ENCODE peak calls at places on chromosome 13, in seven cellular contexts. T is stimulated activated CD4-positive, alpha-beta T cell treated with anti-CD3 and anti-CD28 coated beads, TNF-alpha, amount 100 ng/mL, for 48 hours; L is posterior vena cava; W is stromal cell of bone marrow; N is uterus; Q is neural crest cell; R is AG10803. A is an unnamed sample.

GRCh38 chr13:65825039-65825438 is 1405.1 kb downstream of the PCDH9 start:
- DNase-seq in T (no peak), L (no peak), W (no peak), N (no peak), Q (no peak), R (no peak), A (no peak)

GRCh38 chr13:78238911-78239310 is 320.3 kb upstream of the EDNRB start:
- DNase-seq in T (no peak), L (no peak), W (no peak), N (no peak), Q (no peak), R (no peak), A (no peak)

GRCh38 chr13:112779856-112780604 is 90.2 kb downstream of the ATP11A start:
- DNase-seq in T (no peak), L (no peak), W (no peak), N (peak), Q (no peak), R (peak), A (no peak)

GRCh38 chr13:64154514-64154913 is 2738.9 kb upstream of the PCDH20 start:
- DNase-seq in T (no peak), L (no peak), W (no peak), N (no peak), Q (no peak), R (peak), A (peak)

GRCh38 chr13:27124571-27124970 is 47.0 kb downstream of the USP12 start:
- DNase-seq in T (no peak), L (no peak), W (no peak), N (no peak), Q (no peak), R (no peak), A (no peak)

GRCh38 chr13:46119883-46120614 is 15.2 kb upstream of the CPB2 start:
- DNase-seq in T (no peak), L (no peak), W (no peak), N (peak), Q (no peak), R (no peak), A (peak)

GRCh38 chr13:110307697-110308376 is 753 bp downstream of the COL4A2 start:
- DNase-seq in T (no peak), L (peak), W (no peak), N (no peak), Q (peak), R (peak), A (no peak)

GRCh38 chr13:110134801-110135200 is 172.2 kb downstream of the COL4A1 start:
- DNase-seq in T (no peak), L (no peak), W (no peak), N (no peak), Q (no peak), R (peak), A (no peak)

GRCh38 chr13:100657881-100658315 is 16.7 kb downstream of the TMTC4 start:
- DNase-seq in T (no peak), L (no peak), W (no peak), N (no peak), Q (no peak), R (no peak), A (no peak)

GRCh38 chr13:104321756-104322155 is 1255.5 kb upstream of the SLC10A2 start:
- DNase-seq in T (no peak), L (no peak), W (no peak), N (no peak), Q (no peak), R (no peak), A (no peak)

GRCh38 chr13:23159587-23160240 is 21.1 kb upstream of the SGCG start:
- DNase-seq in T (no peak), L (no peak), W (no peak), N (no peak), Q (peak), R (no peak), A (no peak)

GRCh38 chr13:106568225-106569003 is 477 bp upstream of the ARGLU1 start:
- DNase-seq in T (no peak), L (no peak), W (no peak), N (no peak), Q (no peak), R (no peak), A (no peak)

GRCh38 chr13:52949744-52950143 is 78.9 kb upstream of the OLFM4 start:
- DNase-seq in T (no peak), L (no peak), W (no peak), N (peak), Q (no peak), R (no peak), A (no peak)

GRCh38 chr13:29435125-29435911 is 160.2 kb downstream of the SLC7A1 start:
- DNase-seq in T (no peak), L (no peak), W (peak), N (peak), Q (no peak), R (peak), A (peak)

GRCh38 chr13:30153871-30154426 is 153.4 kb downstream of the KATNAL1 start:
- DNase-seq in T (no peak), L (no peak), W (no peak), N (no peak), Q (no peak), R (no peak), A (no peak)

GRCh38 chr13:29868581-29868980 is 18.2 kb upstream of the UBL3 start:
- DNase-seq in T (no peak), L (no peak), W (no peak), N (no peak), Q (no peak), R (no peak), A (no peak)

GRCh38 chr13:46057251-46058015 is 4.9 kb upstream of the ZC3H13 start:
- DNase-seq in T (no peak), L (no peak), W (no peak), N (no peak), Q (no peak), R (peak), A (peak)

GRCh38 chr13:79662882-79663281 is 181.9 kb downstream of the NDFIP2 start:
- DNase-seq in T (no peak), L (no peak), W (no peak), N (no peak), Q (no peak), R (no peak), A (peak)

GRCh38 chr13:110653271-110653670 is 37.9 kb downstream of the NAXD start:
- DNase-seq in T (no peak), L (no peak), W (no peak), N (no peak), Q (no peak), R (no peak), A (no peak)

GRCh38 chr13:40370662-40371061 is 295.8 kb downstream of the FOXO1 start:
- DNase-seq in T (no peak), L (no peak), W (no peak), N (no peak), Q (no peak), R (no peak), A (no peak)

GRCh38 chr13:26699197-26699490 is 61.4 kb downstream of the GPR12 start:
- DNase-seq in T (no peak), L (no peak), W (no peak), N (no peak), Q (no peak), R (no peak), A (no peak)

GRCh38 chr13:87582399-87582798 is 88.8 kb upstream of the SLITRK5 start:
- DNase-seq in T (no peak), L (no peak), W (no peak), N (no peak), Q (no peak), R (no peak), A (no peak)

GRCh38 chr13:25114220-25114619 is 18.3 kb downstream of the PABPC3 start:
- DNase-seq in T (peak), L (no peak), W (peak), N (peak), Q (peak), R (peak), A (peak)

GRCh38 chr13:90104764-90105163 is 1242.7 kb upstream of the MIR17HG start:
- DNase-seq in T (no peak), L (no peak), W (no peak), N (no peak), Q (no peak), R (no peak), A (no peak)

GRCh38 chr13:48733739-48734329 is 80.1 kb downstream of the CYSLTR2 start:
- DNase-seq in T (no peak), L (no peak), W (no peak), N (no peak), Q (no peak), R (no peak), A (no peak)

GRCh38 chr13:24362435-24362951 is 53.1 kb downstream of the C1QTNF9 start:
- DNase-seq in T (no peak), L (no peak), W (no peak), N (no peak), Q (no peak), R (no peak), A (no peak)

GRCh38 chr13:33639640-33640080 is 178.3 kb upstream of the RFC3 start:
- DNase-seq in T (peak), L (no peak), W (no peak), N (no peak), Q (no peak), R (no peak), A (no peak)

GRCh38 chr13:34731486-34731885 is 210.6 kb upstream of the NBEA start:
- DNase-seq in T (no peak), L (no peak), W (no peak), N (no peak), Q (no peak), R (no peak), A (peak)

GRCh38 chr13:51764184-51765141 is 39.5 kb downstream of the DHRS12 start:
- DNase-seq in T (peak), L (peak), W (peak), N (peak), Q (no peak), R (peak), A (peak)

GRCh38 chr13:30869491-30869890 is 36.6 kb upstream of the MEDAG start:
- DNase-seq in T (no peak), L (peak), W (no peak), N (peak), Q (no peak), R (peak), A (peak)

GRCh38 chr13:60158321-60158801 is 5.4 kb downstream of the DIAPH3 start:
- DNase-seq in T (no peak), L (no peak), W (no peak), N (no peak), Q (no peak), R (peak), A (no peak)

GRCh38 chr13:50200988-50201387 is 185.7 kb downstream of the KCNRG start:
- DNase-seq in T (no peak), L (no peak), W (no peak), N (no peak), Q (no peak), R (no peak), A (peak)

GRCh38 chr13:32314968-32315254 is 252 bp downstream of the ZAR1L start:
- DNase-seq in T (no peak), L (no peak), W (no peak), N (no peak), Q (no peak), R (peak), A (peak)